ENCODE peak calls at places on chromosome 12, in nine cellular contexts. N is lower lobe of right lung; Y is esophagus squamous epithelium; H is RWPE1; V is omental fat pad; L is tibial artery; T is CD4-positive, alpha-beta T cell; E is pancreas; Q is A673. B is an unnamed sample.

GRCh38 chr12:30631710-30632109 is 64.0 kb downstream of the IPO8 start:
- DNase-seq in H (no peak), V (no peak), Y (no peak), E (no peak), L (no peak), Q (no peak), T (no peak), N (no peak), B (no peak)

GRCh38 chr12:107318804-107319535 is 225.6 kb upstream of the CRY1 start:
- DNase-seq in E (peak), H (peak), Q (peak), Y (no peak), T (no peak), V (no peak), L (no peak), N (peak), B (no peak)

GRCh38 chr12:28425531-28425930 is 235.3 kb downstream of the CCDC91 start:
- DNase-seq in L (no peak), Y (no peak), V (no peak), Q (no peak), T (no peak), E (no peak), N (no peak), H (no peak), B (no peak)

GRCh38 chr12:129717438-129717837 is 186.4 kb downstream of the TMEM132D start:
- DNase-seq in E (no peak), T (no peak), L (no peak), V (no peak), N (no peak), H (no peak), Y (no peak), Q (no peak), B (no peak)

GRCh38 chr12:607541-608001 is 55.7 kb downstream of the NINJ2 start:
- DNase-seq in H (peak), Y (no peak), L (peak), Q (no peak), V (no peak), E (no peak), T (no peak), N (no peak), B (no peak)

GRCh38 chr12:45674583-45674982 is 54.9 kb upstream of the ARID2 start:
- DNase-seq in V (peak), L (peak), N (peak), H (peak), Y (no peak), Q (peak), E (no peak), T (no peak), B (peak)

GRCh38 chr12:115227137-115227615 is 543.2 kb upstream of the TBX3 start:
- DNase-seq in Q (no peak), E (no peak), H (peak), V (no peak), T (no peak), Y (no peak), L (no peak), N (no peak), B (peak)

GRCh38 chr12:25500651-25501050 is 52.4 kb downstream of the LMNTD1 start:
- DNase-seq in Q (no peak), E (no peak), V (no peak), H (peak), N (no peak), Y (no peak), L (no peak), T (no peak), B (peak)

GRCh38 chr12:50751921-50752721 is 11.8 kb upstream of the ATF1 start:
- DNase-seq in E (no peak), V (no peak), N (no peak), H (peak), Q (no peak), Y (no peak), L (no peak), T (no peak), B (no peak)

GRCh38 chr12:104303538-104304151 is at the start of gene EID3:
- DNase-seq in E (peak), H (peak), Q (peak), N (peak), L (peak), Y (peak), T (peak), V (peak), B (peak)

GRCh38 chr12:59431266-59431665 is 164.6 kb upstream of the SLC16A7 start:
- DNase-seq in V (no peak), L (no peak), N (no peak), T (no peak), E (no peak), Q (no peak), Y (no peak), H (no peak), B (peak)

GRCh38 chr12:69008510-69008909 is 75.5 kb upstream of the CPM start:
- DNase-seq in Y (no peak), N (no peak), V (no peak), H (peak), L (no peak), Q (no peak), T (no peak), E (no peak), B (no peak)

GRCh38 chr12:1091350-1091749 is 100.3 kb downstream of the ERC1 start:
- DNase-seq in Y (no peak), N (no peak), Q (no peak), L (no peak), V (no peak), T (no peak), E (no peak), H (no peak), B (no peak)

GRCh38 chr12:113911971-113912760 is 54.0 kb downstream of the RBM19 start:
- DNase-seq in T (no peak), N (no peak), Q (no peak), L (no peak), E (no peak), H (no peak), Y (no peak), V (no peak), B (no peak)

GRCh38 chr12:98998697-98999299 is 353.7 kb downstream of the APAF1 start:
- DNase-seq in N (no peak), E (no peak), T (no peak), V (no peak), Y (no peak), H (peak), L (no peak), Q (peak), B (peak)

GRCh38 chr12:50520808-50521207 is 16.0 kb downstream of the DIP2B start:
- DNase-seq in L (no peak), T (no peak), Y (no peak), N (no peak), Q (peak), H (no peak), V (no peak), E (no peak), B (no peak)

GRCh38 chr12:52005903-52006703 is 643 bp upstream of the TAMALIN start:
- DNase-seq in L (peak), T (no peak), H (no peak), Y (no peak), V (no peak), E (no peak), N (peak), Q (no peak), B (no peak)

GRCh38 chr12:6928703-6929407 is 1.1 kb downstream of the ATN1 start:
- DNase-seq in V (no peak), H (no peak), Y (no peak), Q (no peak), T (no peak), L (no peak), E (no peak), N (no peak), B (no peak)

GRCh38 chr12:114904254-114905003 is 220.5 kb upstream of the TBX3 start:
- DNase-seq in Y (no peak), N (no peak), Q (no peak), L (no peak), H (no peak), V (no peak), T (no peak), E (no peak), B (peak)

GRCh38 chr12:42589465-42590323 is at the start of gene PRICKLE1:
- DNase-seq in T (no peak), L (no peak), V (no peak), N (peak), H (peak), Y (no peak), Q (peak), E (peak), B (no peak)

GRCh38 chr12:131912526-131913274 is 16.4 kb upstream of the PUS1 start:
- DNase-seq in H (peak), Y (no peak), T (no peak), V (peak), E (peak), L (peak), N (no peak), Q (peak), B (peak)

GRCh38 chr12:122086088-122086487 is 7.5 kb downstream of the MLXIP start:
- DNase-seq in L (no peak), H (no peak), T (no peak), N (no peak), Q (no peak), V (no peak), Y (no peak), E (no peak), B (no peak)

GRCh38 chr12:94710933-94711332 is 60.6 kb upstream of the TMCC3 start:
- DNase-seq in V (no peak), N (no peak), E (no peak), Y (no peak), Q (peak), L (no peak), H (no peak), T (peak), B (peak)
- TF ChIP-seq CTCF in V (no peak), N (peak), E (no peak), Y (no peak), Q (peak), L (no peak), H (no peak), T (no peak), B (peak)

GRCh38 chr12:12897286-12897685 is 5.9 kb downstream of the GPRC5A start:
- DNase-seq in L (no peak), T (no peak), E (no peak), Q (no peak), N (no peak), Y (no peak), H (no peak), V (no peak), B (no peak)

GRCh38 chr12:12899530-12900380 is 8.4 kb downstream of the GPRC5A start:
- DNase-seq in N (no peak), H (peak), Q (peak), V (no peak), T (no peak), E (no peak), Y (no peak), L (peak), B (peak)

GRCh38 chr12:12900786-12901157 is 9.4 kb downstream of the GPRC5A start:
- DNase-seq in V (no peak), Q (no peak), T (no peak), N (no peak), Y (no peak), E (no peak), L (no peak), H (no peak), B (no peak)

GRCh38 chr12:12898136-12898712 is 6.9 kb downstream of the GPRC5A start:
- DNase-seq in Q (no peak), N (no peak), Y (no peak), L (no peak), T (no peak), E (no peak), V (no peak), H (no peak), B (no peak)

DNA sequence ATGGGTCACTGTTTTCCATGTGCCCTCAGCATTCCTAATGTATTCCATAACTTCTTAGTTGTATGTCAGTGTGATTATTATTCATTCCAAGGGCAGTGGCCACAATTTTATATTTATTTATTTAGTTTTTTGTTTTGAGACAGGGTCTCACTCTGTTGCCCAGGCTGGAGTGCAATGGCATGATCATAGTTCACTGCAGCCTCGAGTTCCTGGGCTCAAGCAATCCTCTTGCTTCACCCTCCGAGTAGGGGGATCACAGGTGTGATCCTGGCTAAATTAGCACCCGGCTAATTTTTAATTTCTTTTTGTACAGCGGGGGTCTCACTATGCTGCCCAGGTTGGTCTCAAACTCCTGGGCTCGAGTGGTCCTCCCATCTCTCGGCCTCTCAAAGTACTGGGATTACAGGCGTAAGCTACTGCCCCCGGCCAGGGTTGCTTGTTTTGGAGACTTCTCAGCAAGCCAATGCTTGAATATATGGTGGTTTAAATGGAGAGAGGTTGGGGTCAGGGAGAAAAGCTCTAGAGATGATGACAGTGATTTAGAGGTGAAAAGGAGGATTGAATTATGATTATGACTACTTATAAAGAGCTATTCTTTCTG is 7.6 kb downstream of the GPRC5A start:
- DNase-seq in Q (no peak), Y (no peak), T (no peak), E (no peak), L (no peak), V (no peak), H (no peak), N (no peak), B (no peak)
- TF ChIP-seq CTCF in Q (no peak), Y (no peak), T (no peak), E (no peak), L (no peak), V (no peak), H (no peak), N (no peak), B (no peak)

GRCh38 chr12:85394809-85395208 is 114.8 kb downstream of the ALX1 start:
- DNase-seq in Q (peak), N (no peak), T (no peak), Y (no peak), E (no peak), L (no peak), H (no peak), V (no peak), B (no peak)
- TF ChIP-seq CTCF in Q (peak), N (no peak), T (no peak), Y (no peak), E (no peak), L (no peak), H (no peak), V (no peak), B (no peak)

DNA sequence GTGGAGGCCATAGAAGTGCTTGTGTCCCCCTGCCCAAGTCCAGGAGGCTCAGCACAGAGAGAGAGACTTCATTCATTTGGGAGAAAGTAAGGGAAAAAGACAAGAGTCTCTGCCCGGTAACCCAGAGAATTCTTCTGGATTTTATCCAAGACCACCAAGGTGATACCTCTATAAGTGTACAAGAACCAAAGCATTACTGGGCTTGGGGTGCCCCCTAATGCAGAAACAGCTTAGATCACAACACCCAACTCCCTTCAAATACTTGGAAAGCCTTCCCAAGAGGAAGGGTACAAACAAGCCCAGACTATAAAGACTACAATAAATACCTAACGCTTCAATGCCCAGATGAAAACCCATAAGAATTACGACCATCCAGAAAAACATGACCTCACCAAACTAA is 119.7 kb upstream of the PDE3A start:
- DNase-seq in Y (no peak), L (no peak), N (no peak), V (no peak), Q (no peak), H (no peak), T (no peak), E (no peak), B (no peak)
- TF ChIP-seq CTCF in Y (no peak), L (no peak), N (no peak), V (no peak), Q (no peak), H (no peak), T (no peak), E (no peak), B (no peak)

B was measured in HFFc6.